ENCODE peak calls at places on chromosomes 2 and 18, in seven cellular contexts. One of them, this sample, is unnamed.

GRCh38 chr2:215479536-215480240 is 43.8 kb upstream of the FN1 start:
- DNase-seq in foreskin fibroblast: no peak
- DNase-seq in prostate gland: no peak
- DNase-seq in NCI-H1105: no peak
- DNase-seq in A172: no peak
- DNase-seq in pancreas: no peak
- DNase-seq in H54: no peak
- DNase-seq in this sample: no peak

GRCh38 chr2:191462370-191462769 is 215.6 kb upstream of the NABP1 start:
- DNase-seq in foreskin fibroblast: no peak
- DNase-seq in prostate gland: no peak
- DNase-seq in NCI-H1105: no peak
- DNase-seq in A172: no peak
- DNase-seq in pancreas: no peak
- DNase-seq in H54: no peak
- DNase-seq in this sample: peak

GRCh38 chr2:172086349-172087190 is 1.3 kb downstream of the DLX1 start:
- DNase-seq in foreskin fibroblast: no peak
- DNase-seq in prostate gland: no peak
- DNase-seq in NCI-H1105: peak
- DNase-seq in A172: no peak
- DNase-seq in pancreas: peak
- DNase-seq in H54: no peak
- DNase-seq in this sample: peak

GRCh38 chr2:216694201-216694825 is 1.0 kb downstream of the IGFBP5 start:
- DNase-seq in foreskin fibroblast: no peak
- DNase-seq in prostate gland: peak
- DNase-seq in NCI-H1105: peak
- DNase-seq in A172: no peak
- DNase-seq in pancreas: no peak
- DNase-seq in H54: no peak
- DNase-seq in this sample: peak

GRCh38 chr18:32669549-32670165 is 103.2 kb downstream of the KLHL14 start:
- DNase-seq in foreskin fibroblast: no peak
- DNase-seq in prostate gland: no peak
- DNase-seq in NCI-H1105: no peak
- DNase-seq in A172: no peak
- DNase-seq in pancreas: no peak
- DNase-seq in H54: no peak
- DNase-seq in this sample: no peak

GRCh38 chr2:44112096-44112495 is 56.6 kb upstream of the PPM1B start:
- DNase-seq in foreskin fibroblast: no peak
- DNase-seq in prostate gland: peak
- DNase-seq in NCI-H1105: no peak
- DNase-seq in A172: no peak
- DNase-seq in pancreas: no peak
- DNase-seq in H54: no peak
- DNase-seq in this sample: no peak

GRCh38 chr2:171347158-171347557 is 86.6 kb downstream of the METTL8 start:
- DNase-seq in foreskin fibroblast: no peak
- DNase-seq in prostate gland: no peak
- DNase-seq in NCI-H1105: no peak
- DNase-seq in A172: peak
- DNase-seq in pancreas: no peak
- DNase-seq in H54: no peak
- DNase-seq in this sample: no peak

GRCh38 chr2:61343141-61343540 is 127.7 kb downstream of the USP34 start:
- DNase-seq in foreskin fibroblast: no peak
- DNase-seq in prostate gland: no peak
- DNase-seq in NCI-H1105: no peak
- DNase-seq in A172: no peak
- DNase-seq in pancreas: no peak
- DNase-seq in H54: no peak
- DNase-seq in this sample: no peak

GRCh38 chr2:69013123-69013836 is at the start of gene ANTXR1:
- DNase-seq in foreskin fibroblast: peak
- DNase-seq in prostate gland: peak
- DNase-seq in NCI-H1105: peak
- DNase-seq in A172: peak
- DNase-seq in pancreas: peak
- DNase-seq in H54: peak
- DNase-seq in this sample: peak

GRCh38 chr18:59402432-59403090 is 43.5 kb upstream of the LMAN1 start:
- DNase-seq in foreskin fibroblast: peak
- DNase-seq in prostate gland: peak
- DNase-seq in NCI-H1105: peak
- DNase-seq in A172: peak
- DNase-seq in pancreas: peak
- DNase-seq in H54: peak
- DNase-seq in this sample: peak

GRCh38 chr18:37710731-37711130 is 145.1 kb upstream of the CELF4 start:
- DNase-seq in foreskin fibroblast: no peak
- DNase-seq in prostate gland: no peak
- DNase-seq in NCI-H1105: peak
- DNase-seq in A172: no peak
- DNase-seq in pancreas: no peak
- DNase-seq in H54: no peak
- DNase-seq in this sample: no peak

GRCh38 chr18:70373062-70373519 is 84.2 kb downstream of the SOCS6 start:
- DNase-seq in foreskin fibroblast: peak
- DNase-seq in prostate gland: no peak
- DNase-seq in NCI-H1105: no peak
- DNase-seq in A172: peak
- DNase-seq in pancreas: no peak
- DNase-seq in H54: no peak
- DNase-seq in this sample: no peak

GRCh38 chr18:57624988-57625387 is 3.4 kb upstream of the NARS1 start:
- DNase-seq in foreskin fibroblast: peak
- DNase-seq in prostate gland: no peak
- DNase-seq in NCI-H1105: no peak
- DNase-seq in A172: peak
- DNase-seq in pancreas: no peak
- DNase-seq in H54: peak
- DNase-seq in this sample: no peak

GRCh38 chr2:151306621-151307020 is 17.2 kb upstream of the NMI start:
- DNase-seq in foreskin fibroblast: peak
- DNase-seq in prostate gland: no peak
- DNase-seq in NCI-H1105: no peak
- DNase-seq in A172: peak
- DNase-seq in pancreas: no peak
- DNase-seq in H54: peak
- DNase-seq in this sample: no peak

GRCh38 chr2:71473346-71474035 is 20.1 kb downstream of the DYSF start:
- DNase-seq in foreskin fibroblast: no peak
- DNase-seq in prostate gland: no peak
- DNase-seq in NCI-H1105: no peak
- DNase-seq in A172: no peak
- DNase-seq in pancreas: no peak
- DNase-seq in H54: no peak
- DNase-seq in this sample: no peak

GRCh38 chr2:27294928-27295327 is 12.7 kb downstream of the TRIM54 start:
- DNase-seq in foreskin fibroblast: no peak
- DNase-seq in prostate gland: no peak
- DNase-seq in NCI-H1105: no peak
- DNase-seq in A172: no peak
- DNase-seq in pancreas: no peak
- DNase-seq in H54: no peak
- DNase-seq in this sample: no peak

GRCh38 chr2:159382447-159383028 is 96.0 kb upstream of the WDSUB1 start:
- DNase-seq in foreskin fibroblast: no peak
- DNase-seq in prostate gland: no peak
- DNase-seq in NCI-H1105: no peak
- DNase-seq in A172: no peak
- DNase-seq in pancreas: no peak
- DNase-seq in H54: no peak
- DNase-seq in this sample: no peak

GRCh38 chr2:50995610-50996009 is 36.3 kb downstream of the NRXN1 start:
- DNase-seq in foreskin fibroblast: no peak
- DNase-seq in prostate gland: no peak
- DNase-seq in NCI-H1105: no peak
- DNase-seq in A172: peak
- DNase-seq in pancreas: no peak
- DNase-seq in H54: no peak
- DNase-seq in this sample: no peak

GRCh38 chr2:193315428-193316091 is 1120.8 kb upstream of the TMEFF2 start:
- DNase-seq in foreskin fibroblast: no peak
- DNase-seq in prostate gland: no peak
- DNase-seq in NCI-H1105: no peak
- DNase-seq in A172: no peak
- DNase-seq in pancreas: no peak
- DNase-seq in H54: no peak
- DNase-seq in this sample: no peak

This sample was measured in glutamatergic neuron.